ENCODE peak calls at places on chromosomes 13 and 19, in eight cellular contexts. S, B, T, J, W, H, R and X are unnamed samples.
A peak's percentile ranks its signal among the peaks of the same experiment; 100 is the strongest.

GRCh38 chr13:79782541-79783216 is 301.7 kb downstream of the NDFIP2 start:
- DNase-seq in S (no peak), B (no peak), T (peak; percentile 92), J (peak; percentile 93), W (peak; percentile 71), H (peak; percentile 45), R (no peak), X (no peak)

GRCh38 chr19:2561221-2561620 is 85.3 kb downstream of the GADD45B start:
- DNase-seq in S (no peak), B (no peak), T (no peak), J (no peak), W (no peak), H (no peak), R (no peak), X (no peak)

GRCh38 chr13:41742917-41743552 is 217.9 kb downstream of the VWA8 start:
- DNase-seq in S (no peak), B (no peak), T (no peak), J (no peak), W (no peak), H (no peak), R (no peak), X (no peak)

GRCh38 chr19:52880895-52881389 is 16.5 kb downstream of the ZNF320 start:
- DNase-seq in S (no peak), B (no peak), T (no peak), J (no peak), W (no peak), H (no peak), R (no peak), X (no peak)

GRCh38 chr19:8212212-8212611 is 3.0 kb downstream of the CERS4 start:
- DNase-seq in S (no peak), B (no peak), T (no peak), J (no peak), W (no peak), H (no peak), R (no peak), X (no peak)

GRCh38 chr19:14366529-14366928 is 14.7 kb upstream of the ADGRE5 start:
- DNase-seq in S (peak; percentile 79), B (peak; percentile 86), T (peak; percentile 86), J (peak; percentile 46), W (peak; percentile 89), H (peak; percentile 96), R (peak; percentile 74), X (peak; percentile 63)

GRCh38 chr13:73849292-73849691 is 284.9 kb downstream of the KLF12 start:
- DNase-seq in S (peak; percentile 13), B (no peak), T (peak; percentile 57), J (peak; percentile 64), W (peak; percentile 35), H (peak; percentile 60), R (no peak), X (peak; percentile 20)

GRCh38 chr19:38308006-38308766 is 4.1 kb downstream of the C19orf33 start:
- DNase-seq in S (no peak), B (no peak), T (no peak), J (no peak), W (no peak), H (no peak), R (no peak), X (no peak)

GRCh38 chr19:32675720-32676185 is at the start of gene RGS9BP:
- DNase-seq in S (peak; percentile 27), B (peak; percentile 72), T (peak; percentile 80), J (peak; percentile 70), W (peak; percentile 65), H (peak; percentile 72), R (peak; percentile 65), X (peak; percentile 78)

GRCh38 chr13:44436589-44437337 is 63.1 kb downstream of the SERP2 start:
- DNase-seq in S (no peak), B (peak; percentile 61), T (peak; percentile 97), J (peak; percentile 97), W (peak; percentile 96), H (peak; percentile 69), R (no peak), X (peak; percentile 93)

GRCh38 chr19:16542894-16543498 is 759 bp upstream of the CHERP start:
- DNase-seq in S (no peak), B (no peak), T (no peak), J (peak; percentile 13), W (no peak), H (peak; percentile 23), R (no peak), X (peak; percentile 48)

GRCh38 chr19:4393947-4394590 is 6.3 kb downstream of the SH3GL1 start:
- DNase-seq in S (no peak), B (no peak), T (peak; percentile 74), J (peak; percentile 76), W (no peak), H (no peak), R (no peak), X (no peak)

GRCh38 chr19:4352701-4353121 is 9.3 kb downstream of the MPND start:
- DNase-seq in S (peak; percentile 46), B (peak; percentile 71), T (peak; percentile 81), J (peak; percentile 84), W (peak; percentile 78), H (peak; percentile 76), R (no peak), X (peak; percentile 59)

GRCh38 chr19:10193666-10194499 is 870 bp downstream of the DNMT1 start:
- DNase-seq in S (no peak), B (no peak), T (peak; percentile 41), J (no peak), W (peak; percentile 47), H (peak; percentile 24), R (no peak), X (peak; percentile 14)

GRCh38 chr13:80255946-80256345 is 85.0 kb downstream of the SPRY2 start:
- DNase-seq in S (no peak), B (no peak), T (no peak), J (no peak), W (no peak), H (no peak), R (no peak), X (no peak)

GRCh38 chr13:36358352-36358751 is 12.2 kb upstream of the SPART start:
- DNase-seq in S (no peak), B (no peak), T (no peak), J (no peak), W (no peak), H (peak; percentile 4), R (no peak), X (no peak)